ENCODE peak calls at places on chromosome 13, in four cellular contexts. S is activated B cell treated with CpG ODN at 0.5 μM for 24 hours, M is endothelial cell of umbilical vein, Z is body of pancreas. C is an unnamed sample.

GRCh38 chr13:73254827-73255226 is 196.0 kb downstream of the KLF5 start:
- DNase-seq in Z (no peak), S (no peak), M (peak), C (no peak)

GRCh38 chr13:46388846-46389245 is 1.8 kb upstream of the RUBCNL start:
- DNase-seq in M (no peak), Z (no peak), S (no peak), C (no peak)

GRCh38 chr13:97198753-97199152 is 23.4 kb upstream of the MBNL2 start:
- DNase-seq in M (no peak), Z (no peak), S (no peak), C (no peak)

GRCh38 chr13:52969373-52969772 is 59.2 kb upstream of the OLFM4 start:
- DNase-seq in M (no peak), Z (no peak), S (no peak), C (no peak)

GRCh38 chr13:21478881-21479808 is 20.0 kb upstream of the ZDHHC20 start:
- DNase-seq in Z (peak), M (peak), S (no peak), C (no peak)

GRCh38 chr13:36837354-36838092 is 18.5 kb downstream of the RFXAP start:
- DNase-seq in M (no peak), Z (no peak), S (no peak), C (no peak)

GRCh38 chr13:98581971-98582702 is 5.2 kb upstream of the STK24 start:
- DNase-seq in S (no peak), Z (no peak), M (peak), C (no peak)

GRCh38 chr13:35818577-35819165 is 312.5 kb downstream of the DCLK1 start:
- DNase-seq in S (no peak), Z (no peak), M (peak), C (no peak)

GRCh38 chr13:24618219-24618955 is 61.8 kb upstream of the ATP12A start:
- DNase-seq in Z (no peak), S (no peak), M (no peak), C (no peak)

GRCh38 chr13:33489563-33489962 is 204.0 kb upstream of the STARD13 start:
- DNase-seq in S (no peak), M (no peak), Z (no peak), C (no peak)

GRCh38 chr13:91185294-91185863 is 162.1 kb upstream of the MIR17HG start:
- DNase-seq in Z (no peak), M (peak), S (no peak), C (no peak)
- TF ChIP-seq CTCF in Z (peak), M (no peak), S (no peak), C (no peak)

GRCh38 chr13:77563110-77563509 is 27.6 kb downstream of the SCEL start:
- DNase-seq in Z (no peak), M (peak), S (no peak), C (no peak)

DNA sequence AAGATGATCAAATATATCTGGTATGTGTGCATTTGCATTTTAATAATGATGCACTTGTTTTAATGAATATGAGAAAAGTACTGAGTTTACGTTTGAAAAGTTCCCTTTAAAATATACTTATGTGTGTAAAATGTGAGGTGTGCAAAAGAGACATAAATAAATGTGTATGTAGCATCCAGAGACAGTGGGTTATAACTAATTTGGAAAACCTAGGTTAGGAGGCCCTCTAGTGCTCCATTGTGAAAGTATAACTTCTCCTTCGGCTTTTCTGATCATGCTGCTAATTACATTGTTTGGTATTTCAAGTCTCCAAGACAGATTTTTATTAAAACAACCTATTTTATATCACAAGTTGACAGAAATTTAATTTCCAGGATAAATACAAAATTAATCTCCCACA is 30.1 kb downstream of the SCEL start:
- DNase-seq in M (peak), Z (no peak), S (no peak), C (no peak)
- TF ChIP-seq CTCF in M (peak), Z (peak), S (no peak), C (no peak)

GRCh38 chr13:108508263-108508662 is 121.1 kb upstream of the MYO16 start:
- DNase-seq in S (no peak), Z (no peak), M (no peak), C (no peak)
- TF ChIP-seq CTCF in S (no peak), Z (no peak), M (no peak), C (peak)

GRCh38 chr13:40564342-40564997 is 102.0 kb downstream of the FOXO1 start:
- DNase-seq in Z (no peak), M (peak), S (no peak), C (no peak)
- TF ChIP-seq CTCF in Z (peak), M (peak), S (no peak), C (no peak)

GRCh38 chr13:110363009-110363408 is 55.9 kb downstream of the COL4A2 start:
- DNase-seq in M (no peak), Z (no peak), S (no peak), C (no peak)
- TF ChIP-seq CTCF in M (peak), Z (no peak), S (no peak), C (no peak)

C was measured in left lung.